ENCODE peak calls at places on chromosome 4, in eight cellular contexts. One of them, this sample, is unnamed. For H3K4me1, the result is how much of the 10 kb centered on the place peaks cover.

GRCh38 chr4:81875962-81876650 is 404.4 kb upstream of the RASGEF1B start:
- DNase-seq in fibroblast of lung: no peak
- DNase-seq in IMR-90: no peak
- DNase-seq in HepG2: no peak
- DNase-seq in kidney: no peak
- DNase-seq in astrocyte: no peak
- DNase-seq in H9: no peak
- DNase-seq in HCT116: no peak
- DNase-seq in this sample: no peak

GRCh38 chr4:83393908-83394307 is 59.3 kb upstream of the HPSE start:
- DNase-seq in fibroblast of lung: no peak
- DNase-seq in IMR-90: no peak
- DNase-seq in HepG2: no peak
- DNase-seq in kidney: no peak
- DNase-seq in astrocyte: no peak
- DNase-seq in H9: no peak
- DNase-seq in HCT116: no peak
- DNase-seq in this sample: no peak

GRCh38 chr4:189313861-189314513 is 626.7 kb upstream of the FRG1 start:
- DNase-seq in fibroblast of lung: no peak
- DNase-seq in IMR-90: no peak
- DNase-seq in HepG2: no peak
- DNase-seq in kidney: peak
- DNase-seq in astrocyte: no peak
- DNase-seq in H9: no peak
- DNase-seq in HCT116: no peak
- DNase-seq in this sample: no peak

GRCh38 chr4:141645611-141646340 is 9.4 kb downstream of the IL15 start:
- DNase-seq in fibroblast of lung: peak
- DNase-seq in IMR-90: peak
- DNase-seq in HepG2: no peak
- DNase-seq in kidney: no peak
- DNase-seq in astrocyte: peak
- DNase-seq in H9: no peak
- DNase-seq in HCT116: no peak
- DNase-seq in this sample: no peak

GRCh38 chr4:137283737-137284136 is 248.6 kb downstream of the PCDH18 start:
- DNase-seq in fibroblast of lung: peak
- DNase-seq in IMR-90: peak
- DNase-seq in HepG2: no peak
- DNase-seq in kidney: no peak
- DNase-seq in astrocyte: peak
- DNase-seq in H9: no peak
- DNase-seq in HCT116: no peak
- DNase-seq in this sample: no peak

GRCh38 chr4:47334597-47335185 is 128.8 kb downstream of the COMMD8 start:
- DNase-seq in fibroblast of lung: peak
- DNase-seq in IMR-90: peak
- DNase-seq in HepG2: no peak
- DNase-seq in kidney: no peak
- DNase-seq in astrocyte: peak
- DNase-seq in H9: no peak
- DNase-seq in HCT116: no peak
- DNase-seq in this sample: no peak

GRCh38 chr4:73172166-73172565 is 86.4 kb downstream of the ANKRD17 start:
- DNase-seq in fibroblast of lung: peak
- DNase-seq in IMR-90: peak
- DNase-seq in HepG2: no peak
- DNase-seq in kidney: no peak
- DNase-seq in astrocyte: no peak
- DNase-seq in H9: no peak
- DNase-seq in HCT116: no peak
- DNase-seq in this sample: no peak

GRCh38 chr4:38210396-38211114 is 250.4 kb downstream of the PTTG2 start:
- DNase-seq in fibroblast of lung: peak
- DNase-seq in IMR-90: no peak
- DNase-seq in HepG2: no peak
- DNase-seq in kidney: no peak
- DNase-seq in astrocyte: peak
- DNase-seq in H9: peak
- DNase-seq in HCT116: no peak
- DNase-seq in this sample: no peak

GRCh38 chr4:170014359-170015008 is 11.7 kb downstream of the MFAP3L start:
- DNase-seq in fibroblast of lung: peak
- DNase-seq in IMR-90: no peak
- DNase-seq in HepG2: no peak
- DNase-seq in kidney: no peak
- DNase-seq in astrocyte: peak
- DNase-seq in H9: no peak
- DNase-seq in HCT116: no peak
- DNase-seq in this sample: no peak

GRCh38 chr4:39526810-39527295 is 386 bp downstream of the UGDH start:
- DNase-seq in fibroblast of lung: peak
- DNase-seq in IMR-90: no peak
- DNase-seq in HepG2: no peak
- DNase-seq in kidney: no peak
- DNase-seq in astrocyte: peak
- DNase-seq in H9: no peak
- DNase-seq in HCT116: no peak
- DNase-seq in this sample: no peak

GRCh38 chr4:98976716-98977115 is 18.8 kb upstream of the METAP1 start:
- DNase-seq in fibroblast of lung: peak
- DNase-seq in IMR-90: peak
- DNase-seq in HepG2: no peak
- DNase-seq in kidney: no peak
- DNase-seq in astrocyte: peak
- DNase-seq in H9: no peak
- DNase-seq in HCT116: no peak
- DNase-seq in this sample: no peak

GRCh38 chr4:167031534-167032156 is 202.6 kb downstream of the SPOCK3 start:
- DNase-seq in fibroblast of lung: peak
- DNase-seq in IMR-90: peak
- DNase-seq in HepG2: no peak
- DNase-seq in kidney: no peak
- DNase-seq in astrocyte: peak
- DNase-seq in H9: no peak
- DNase-seq in HCT116: no peak
- DNase-seq in this sample: no peak

GRCh38 chr4:150694438-150694837 is 112.5 kb downstream of the MAB21L2 start:
- DNase-seq in fibroblast of lung: no peak
- DNase-seq in IMR-90: no peak
- DNase-seq in HepG2: no peak
- DNase-seq in kidney: no peak
- DNase-seq in astrocyte: no peak
- DNase-seq in H9: no peak
- DNase-seq in HCT116: no peak
- DNase-seq in this sample: no peak

GRCh38 chr4:184012937-184013336 is 107.8 kb downstream of the STOX2 start:
- DNase-seq in fibroblast of lung: no peak
- DNase-seq in IMR-90: no peak
- DNase-seq in HepG2: no peak
- DNase-seq in kidney: no peak
- DNase-seq in astrocyte: no peak
- DNase-seq in H9: no peak
- DNase-seq in HCT116: no peak
- DNase-seq in this sample: no peak

GRCh38 chr4:94469221-94469784 is 17.6 kb downstream of the PDLIM5 start:
- DNase-seq in fibroblast of lung: no peak
- DNase-seq in IMR-90: no peak
- DNase-seq in HepG2: no peak
- DNase-seq in kidney: no peak
- DNase-seq in astrocyte: no peak
- DNase-seq in H9: no peak
- DNase-seq in HCT116: no peak
- DNase-seq in this sample: no peak

GRCh38 chr4:176404591-176404990 is 84.8 kb downstream of the SPCS3 start:
- DNase-seq in fibroblast of lung: peak
- DNase-seq in IMR-90: peak
- DNase-seq in HepG2: no peak
- DNase-seq in kidney: no peak
- DNase-seq in astrocyte: peak
- DNase-seq in H9: no peak
- DNase-seq in HCT116: no peak
- DNase-seq in this sample: no peak

GRCh38 chr4:126532527-126532926 is 1100.2 kb upstream of the INTU start:
- DNase-seq in fibroblast of lung: no peak
- DNase-seq in IMR-90: no peak
- DNase-seq in HepG2: no peak
- DNase-seq in kidney: no peak
- DNase-seq in astrocyte: no peak
- DNase-seq in H9: no peak
- DNase-seq in HCT116: no peak
- DNase-seq in this sample: no peak
- H3K4me1 ChIP-seq in fibroblast of lung: under half
- H3K4me1 ChIP-seq in IMR-90: under half
- H3K4me1 ChIP-seq in HepG2: under half
- H3K4me1 ChIP-seq in kidney: under half
- H3K4me1 ChIP-seq in astrocyte: under half
- H3K4me1 ChIP-seq in H9: under half
- H3K4me1 ChIP-seq in HCT116: under half
- H3K4me1 ChIP-seq in this sample: under half

GRCh38 chr4:84498203-84499026 is 677 bp downstream of the NKX6-1 start:
- DNase-seq in fibroblast of lung: peak
- DNase-seq in IMR-90: peak
- DNase-seq in HepG2: no peak
- DNase-seq in kidney: peak
- DNase-seq in astrocyte: peak
- DNase-seq in H9: peak
- DNase-seq in HCT116: peak
- DNase-seq in this sample: no peak
- H3K9ac ChIP-seq in fibroblast of lung: no peak
- H3K9ac ChIP-seq in IMR-90: no peak
- H3K9ac ChIP-seq in HepG2: no peak
- H3K9ac ChIP-seq in kidney: no peak
- H3K9ac ChIP-seq in astrocyte: peak
- H3K9ac ChIP-seq in H9: no peak
- H3K9ac ChIP-seq in HCT116: peak
- H3K9ac ChIP-seq in this sample: no peak

GRCh38 chr4:139806929-139807328 is 141.3 kb downstream of the MGST2 start:
- DNase-seq in fibroblast of lung: no peak
- DNase-seq in IMR-90: no peak
- DNase-seq in HepG2: no peak
- DNase-seq in kidney: no peak
- DNase-seq in astrocyte: no peak
- DNase-seq in H9: no peak
- DNase-seq in HCT116: no peak
- DNase-seq in this sample: no peak
- TF ChIP-seq CTCF in fibroblast of lung: no peak
- TF ChIP-seq CTCF in IMR-90: no peak
- TF ChIP-seq CTCF in HepG2: peak
- TF ChIP-seq CTCF in kidney: no peak
- TF ChIP-seq CTCF in astrocyte: no peak
- TF ChIP-seq CTCF in H9: peak
- TF ChIP-seq CTCF in HCT116: no peak
- TF ChIP-seq CTCF in this sample: no peak

DNA sequence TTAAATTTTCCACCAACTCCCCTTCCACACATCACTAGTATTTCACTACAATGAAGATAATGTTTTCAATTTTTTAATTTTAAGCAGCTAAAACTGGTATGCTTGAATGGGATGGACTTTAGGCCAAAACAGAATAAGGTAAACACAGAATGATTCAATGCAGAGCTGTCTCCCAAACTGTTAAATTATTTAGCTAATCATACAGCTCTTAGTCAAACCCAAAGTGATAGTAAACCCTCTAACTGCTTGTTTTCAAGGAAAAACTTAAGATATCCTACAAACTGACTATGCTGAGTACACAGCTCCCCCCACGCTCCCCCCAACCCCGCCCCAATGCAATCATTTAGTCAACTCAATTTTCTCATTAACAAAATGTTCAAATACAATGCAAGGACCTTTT is 30.2 kb downstream of the CNOT6L start:
- DNase-seq in fibroblast of lung: no peak
- DNase-seq in IMR-90: no peak
- DNase-seq in HepG2: no peak
- DNase-seq in kidney: no peak
- DNase-seq in astrocyte: no peak
- DNase-seq in H9: no peak
- DNase-seq in HCT116: no peak
- DNase-seq in this sample: no peak
- H3K4me1 ChIP-seq in fibroblast of lung: under half
- H3K4me1 ChIP-seq in IMR-90: under half
- H3K4me1 ChIP-seq in HepG2: under half
- H3K4me1 ChIP-seq in kidney: under half
- H3K4me1 ChIP-seq in astrocyte: under half
- H3K4me1 ChIP-seq in H9: under half
- H3K4me1 ChIP-seq in HCT116: under half
- H3K4me1 ChIP-seq in this sample: under half

GRCh38 chr4:140156529-140157171 is 2.7 kb upstream of the MAML3 start:
- DNase-seq in fibroblast of lung: no peak
- DNase-seq in IMR-90: no peak
- DNase-seq in HepG2: no peak
- DNase-seq in kidney: no peak
- DNase-seq in astrocyte: no peak
- DNase-seq in H9: no peak
- DNase-seq in HCT116: no peak
- DNase-seq in this sample: no peak
- H3K9ac ChIP-seq in fibroblast of lung: no peak
- H3K9ac ChIP-seq in IMR-90: no peak
- H3K9ac ChIP-seq in HepG2: no peak
- H3K9ac ChIP-seq in kidney: no peak
- H3K9ac ChIP-seq in astrocyte: no peak
- H3K9ac ChIP-seq in H9: no peak
- H3K9ac ChIP-seq in HCT116: no peak
- H3K9ac ChIP-seq in this sample: no peak

DNA sequence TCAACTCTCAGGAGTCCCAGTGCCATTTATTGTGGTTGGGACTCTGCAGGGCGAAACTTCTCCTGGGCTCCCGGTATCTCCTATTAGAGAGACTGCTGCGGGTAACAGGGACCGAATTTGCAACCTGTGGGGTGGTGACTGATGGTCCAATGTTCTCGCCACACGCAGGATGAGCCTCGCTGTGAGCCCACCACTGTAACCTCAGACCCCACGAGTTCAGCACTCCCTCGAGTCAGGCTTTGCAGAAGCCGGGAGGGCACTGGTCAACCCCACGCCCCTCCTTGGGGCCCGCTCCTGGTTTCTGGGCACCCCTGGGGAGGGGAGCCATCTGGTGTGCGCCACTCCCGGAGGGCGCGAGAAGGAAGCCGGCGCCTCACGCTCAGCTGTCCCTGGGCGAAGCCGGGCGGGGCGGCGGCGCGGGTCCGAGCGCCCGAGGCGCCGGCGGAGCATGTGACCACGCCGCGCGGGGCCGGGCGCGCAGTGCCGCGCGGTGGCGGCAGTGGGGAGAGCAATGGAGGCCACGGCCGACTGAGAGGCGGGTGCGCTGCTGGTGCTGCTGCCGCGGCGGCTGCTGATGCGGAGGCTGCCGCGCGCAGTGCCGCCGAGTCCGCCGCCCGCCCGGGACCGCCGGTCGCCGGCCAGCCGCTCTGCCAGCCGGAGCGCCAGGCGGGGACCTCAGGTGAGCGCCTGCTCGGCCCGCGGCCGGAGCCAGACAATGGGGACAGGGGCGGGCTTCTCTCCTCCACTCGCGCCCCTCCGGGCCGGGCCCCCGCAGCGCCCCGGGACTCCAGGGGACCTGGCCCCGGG is 100.1 kb downstream of the CEP135 start:
- DNase-seq in fibroblast of lung: peak
- DNase-seq in IMR-90: peak
- DNase-seq in HepG2: no peak
- DNase-seq in kidney: peak
- DNase-seq in astrocyte: peak
- DNase-seq in H9: peak
- DNase-seq in HCT116: peak
- DNase-seq in this sample: peak
- TF ChIP-seq CTCF in fibroblast of lung: peak
- TF ChIP-seq CTCF in IMR-90: peak
- TF ChIP-seq CTCF in HepG2: peak
- TF ChIP-seq CTCF in kidney: peak
- TF ChIP-seq CTCF in astrocyte: no peak
- TF ChIP-seq CTCF in H9: no peak
- TF ChIP-seq CTCF in HCT116: no peak
- TF ChIP-seq CTCF in this sample: no peak

This sample was measured in colonic mucosa.